ENCODE peak calls at places on chromosomes 2 and 18, in nine cellular contexts. Q is OCI-LY7, F is dorsolateral prefrontal cortex, E is astrocyte, Y is keratinocyte, X is fibroblast of lung, R is astrocyte of the cerebellum, I is AG09309, K is cardiac fibroblast. B is an unnamed sample.

GRCh38 chr2:72028351-72028995 is 119.2 kb downstream of the CYP26B1 start:
- DNase-seq in X (no peak), I (no peak), R (no peak), Y (no peak), Q (no peak), E (no peak), F (no peak), K (no peak), B (no peak)

GRCh38 chr2:119487434-119488244 is 36.6 kb downstream of the SCTR start:
- DNase-seq in X (no peak), Y (no peak), E (no peak), K (no peak), I (no peak), R (no peak), Q (peak), F (no peak), B (no peak)

GRCh38 chr2:105746177-105747080 is 1.7 kb downstream of the NCK2 start:
- DNase-seq in X (no peak), Q (peak), E (no peak), I (no peak), Y (no peak), K (peak), F (no peak), R (no peak), B (no peak)

GRCh38 chr2:152162141-152162540 is 13.4 kb downstream of the STAM2 start:
- DNase-seq in Q (no peak), F (no peak), I (no peak), R (no peak), K (no peak), E (no peak), Y (no peak), X (no peak), B (no peak)

GRCh38 chr18:75818336-75818735 is 390.8 kb upstream of the SMIM21 start:
- DNase-seq in I (no peak), Y (no peak), Q (no peak), K (no peak), X (no peak), F (no peak), E (no peak), R (no peak), B (no peak)

GRCh38 chr2:112642961-112643360 is 2.8 kb upstream of the SLC20A1 start:
- DNase-seq in R (no peak), Q (no peak), K (no peak), I (no peak), E (no peak), X (no peak), F (no peak), Y (no peak), B (no peak)

GRCh38 chr2:133568172-133568571 is at the start of gene NCKAP5:
- DNase-seq in K (peak), X (peak), I (no peak), F (no peak), Y (no peak), E (peak), Q (no peak), R (peak), B (no peak)

GRCh38 chr2:46967990-46968647 is 52.5 kb upstream of the MCFD2 start:
- DNase-seq in Q (no peak), F (peak), X (peak), Y (peak), K (peak), E (peak), I (peak), R (peak), B (no peak)

GRCh38 chr2:56898986-56899385 is 715.2 kb downstream of the CCDC85A start:
- DNase-seq in Q (no peak), K (no peak), F (no peak), Y (no peak), E (no peak), I (no peak), R (no peak), X (no peak), B (no peak)

GRCh38 chr2:141728886-141729285 is 401.9 kb downstream of the LRP1B start:
- DNase-seq in Q (no peak), X (no peak), F (no peak), E (no peak), K (no peak), R (no peak), I (no peak), Y (no peak), B (no peak)

GRCh38 chr2:230575640-230576324 is 136.9 kb upstream of the CAB39 start:
- DNase-seq in X (no peak), I (no peak), F (no peak), E (no peak), Y (no peak), K (no peak), Q (no peak), R (no peak), B (no peak)

GRCh38 chr2:208148803-208149202 is 2.8 kb upstream of the CRYGB start:
- DNase-seq in I (no peak), Q (no peak), F (no peak), Y (no peak), X (no peak), R (no peak), E (no peak), K (no peak), B (no peak)
- TF ChIP-seq CTCF in I (peak), Q (no peak), F (peak), Y (no peak), X (no peak), R (no peak), E (peak), K (peak), B (no peak)

DNA sequence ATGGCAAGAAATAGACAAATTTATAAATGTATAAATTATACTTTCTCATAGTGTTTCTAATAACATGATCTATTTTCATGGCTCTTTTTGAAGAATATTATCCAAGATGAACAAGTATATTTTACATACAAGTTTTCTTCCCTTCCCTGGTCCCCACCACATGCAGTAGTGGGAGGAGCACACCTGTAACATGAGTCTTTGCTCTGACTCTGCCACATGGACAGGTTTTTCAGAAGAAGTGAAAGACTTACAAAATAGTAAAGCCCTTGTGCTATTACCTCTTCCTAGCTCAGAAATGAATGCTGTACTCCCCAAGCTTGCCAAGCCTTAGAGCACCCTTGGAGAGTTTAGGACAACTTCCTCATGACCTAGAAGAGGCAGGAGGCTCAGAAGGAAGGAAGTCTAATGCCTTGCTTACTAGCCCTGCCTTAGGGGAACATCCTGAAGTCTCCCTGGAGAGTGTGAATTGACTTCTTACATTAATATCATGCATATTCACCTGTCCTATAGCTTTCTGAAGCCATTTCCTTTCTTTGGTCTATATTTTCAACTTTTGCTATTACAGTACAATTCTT is 18.4 kb downstream of the MXD1 start:
- DNase-seq in Q (no peak), E (no peak), Y (no peak), K (no peak), I (no peak), X (no peak), R (no peak), F (no peak), B (no peak)
- H3K4me3 ChIP-seq in Q (no peak), E (no peak), Y (no peak), K (no peak), I (no peak), X (no peak), R (no peak), F (no peak), B (no peak)

GRCh38 chr2:174728096-174728495 is 36.2 kb downstream of the CHRNA1 start:
- DNase-seq in K (no peak), E (no peak), F (no peak), X (no peak), R (no peak), Y (no peak), I (no peak), Q (no peak), B (no peak)

GRCh38 chr2:174730530-174731018 is 33.7 kb downstream of the CHRNA1 start:
- DNase-seq in Y (no peak), I (no peak), R (no peak), Q (no peak), X (no peak), F (no peak), E (no peak), K (no peak), B (no peak)

DNA sequence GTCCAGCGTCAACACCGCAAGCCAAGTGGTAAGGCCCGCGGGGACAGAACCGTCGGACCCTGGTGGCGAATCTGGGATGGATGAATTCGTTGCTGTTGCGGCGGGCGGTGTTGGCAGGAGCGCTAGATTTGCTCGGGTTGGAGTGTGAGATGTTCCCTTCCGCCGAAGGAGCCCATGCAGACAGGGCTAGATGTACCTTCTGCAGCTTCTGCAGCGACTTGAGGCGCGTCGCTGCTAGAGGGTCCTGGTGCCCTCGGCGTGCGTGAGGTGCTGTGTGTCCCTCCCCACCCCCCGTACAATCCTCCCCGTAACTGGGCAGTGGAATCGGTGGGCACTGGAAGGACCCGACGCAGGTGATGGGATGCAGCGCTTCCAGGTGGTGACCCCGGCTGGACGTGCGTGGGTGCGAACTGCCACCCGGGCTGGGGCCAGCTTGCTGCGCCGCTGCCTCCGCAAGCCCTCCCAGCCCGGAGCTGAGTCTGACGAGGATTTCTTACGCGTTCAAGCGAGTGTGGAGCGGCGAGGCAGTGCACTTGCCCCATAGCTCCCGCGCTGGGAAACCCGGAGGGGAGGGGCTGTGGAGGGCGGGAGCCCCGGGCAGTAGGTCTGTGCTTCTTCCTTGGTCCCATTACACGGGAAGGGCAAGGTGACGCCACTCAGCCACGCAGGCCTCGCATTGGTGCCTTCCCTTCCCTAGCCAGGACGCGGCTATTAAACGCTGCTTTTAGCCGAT is 34.3 kb downstream of the CHRNA1 start:
- DNase-seq in F (peak), Q (no peak), E (no peak), X (peak), I (no peak), K (peak), R (no peak), Y (no peak), B (no peak)
- TF ChIP-seq CTCF in F (no peak), Q (no peak), E (no peak), X (no peak), I (no peak), K (no peak), R (no peak), Y (no peak), B (no peak)

GRCh38 chr18:77101410-77102245 is 31.0 kb downstream of the MBP start:
- DNase-seq in Q (peak), K (peak), F (no peak), R (peak), E (peak), Y (peak), X (peak), I (peak), B (peak)
- H3K4me3 ChIP-seq in Q (peak), K (peak), F (no peak), R (no peak), E (peak), Y (peak), X (peak), I (peak), B (peak)

GRCh38 chr2:195486987-195487644 is 169.9 kb upstream of the SLC39A10 start:
- DNase-seq in X (peak), Q (peak), Y (peak), K (peak), I (no peak), F (no peak), E (peak), R (peak), B (no peak)

GRCh38 chr2:195488567-195488966 is 168.5 kb upstream of the SLC39A10 start:
- DNase-seq in F (no peak), R (no peak), I (no peak), Q (no peak), X (no peak), Y (no peak), E (no peak), K (no peak), B (no peak)

GRCh38 chr2:195489101-195489500 is 167.9 kb upstream of the SLC39A10 start:
- DNase-seq in R (no peak), K (no peak), I (no peak), F (no peak), X (peak), E (no peak), Y (no peak), Q (no peak), B (no peak)

GRCh38 chr2:195490304-195490703 is 166.7 kb upstream of the SLC39A10 start:
- DNase-seq in R (no peak), I (no peak), F (no peak), X (no peak), Y (no peak), E (no peak), Q (no peak), K (no peak), B (no peak)

DNA sequence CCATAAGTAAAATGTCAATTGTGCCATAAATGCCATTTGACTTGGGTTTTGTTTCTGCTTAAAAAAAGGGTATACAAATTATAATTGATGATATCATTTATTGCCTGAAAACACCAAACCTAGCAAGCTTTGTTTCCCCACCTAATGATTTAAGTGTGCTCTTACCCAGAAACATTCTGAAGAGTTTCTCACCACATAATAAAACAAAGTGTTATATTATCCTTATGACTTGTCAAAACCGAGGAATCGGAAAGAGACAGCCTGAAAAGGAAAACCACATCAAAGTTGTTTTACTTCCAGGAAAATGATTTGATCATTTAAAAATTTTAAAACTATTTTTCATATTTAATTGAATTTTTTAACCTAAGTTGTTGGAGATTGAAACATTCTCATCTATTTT is 170.5 kb upstream of the SLC39A10 start:
- DNase-seq in I (no peak), R (no peak), X (peak), K (no peak), Y (no peak), Q (no peak), E (peak), F (no peak), B (no peak)
- TF ChIP-seq CTCF in I (no peak), R (no peak), X (no peak), K (no peak), Y (no peak), Q (no peak), E (no peak), F (no peak), B (no peak)

GRCh38 chr2:13006829-13007715 is 290.3 kb downstream of the TRIB2 start:
- DNase-seq in R (peak), F (peak), E (peak), X (peak), Q (peak), I (peak), Y (no peak), K (peak), B (peak)
- H3K4me3 ChIP-seq in R (peak), F (peak), E (no peak), X (no peak), Q (no peak), I (no peak), Y (no peak), K (peak), B (no peak)

GRCh38 chr18:48446582-48447225 is 37.5 kb upstream of the ZBTB7C start:
- DNase-seq in Y (no peak), R (peak), K (peak), X (peak), F (peak), I (no peak), E (peak), Q (peak), B (peak)
- TF ChIP-seq CTCF in Y (no peak), R (peak), K (peak), X (peak), F (peak), I (peak), E (peak), Q (peak), B (peak)

DNA sequence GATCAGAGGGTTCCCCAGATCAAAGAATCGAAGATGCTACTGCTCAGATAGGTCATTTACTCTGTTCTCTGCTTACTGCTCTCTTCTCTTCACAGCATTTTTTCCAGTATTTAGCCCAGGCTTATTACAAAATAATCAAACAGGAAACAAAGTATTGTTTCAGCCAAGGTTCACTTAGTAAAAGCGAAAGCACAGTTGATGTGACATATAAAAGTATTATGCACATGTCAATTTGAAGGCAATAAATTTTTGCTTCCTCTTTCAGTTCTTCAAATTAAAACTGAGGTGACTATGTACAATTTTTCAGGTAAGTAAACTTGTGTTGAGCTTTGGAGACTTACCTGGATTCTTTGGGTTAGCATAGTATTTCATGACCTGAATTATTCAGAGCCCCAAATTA is 262.8 kb upstream of the CHST9 start:
- DNase-seq in I (no peak), Q (peak), Y (no peak), F (no peak), K (no peak), R (no peak), X (no peak), E (no peak), B (no peak)
- H3K4me3 ChIP-seq in I (no peak), Q (no peak), Y (no peak), F (no peak), K (no peak), R (no peak), X (no peak), E (no peak), B (no peak)

GRCh38 chr2:50345691-50346090 is 686.2 kb downstream of the NRXN1 start:
- DNase-seq in X (no peak), Y (no peak), Q (no peak), K (no peak), F (no peak), E (no peak), I (no peak), R (no peak), B (no peak)
- TF ChIP-seq CTCF in X (no peak), Y (no peak), Q (no peak), K (no peak), F (no peak), E (no peak), I (no peak), R (no peak), B (no peak)

GRCh38 chr2:122221665-122222064 is 466.2 kb downstream of the TSN start:
- DNase-seq in Q (no peak), R (no peak), I (no peak), E (no peak), K (no peak), Y (no peak), F (no peak), X (no peak), B (no peak)
- H3K4me3 ChIP-seq in Q (no peak), R (no peak), I (no peak), E (no peak), K (no peak), Y (no peak), F (no peak), X (no peak), B (no peak)

B was measured in AG04449.